ENCODE peak calls at places on chromosomes 16 and 17, in five cellular contexts. One of them, this sample, is unnamed.

GRCh38 chr17:49365667-49366066 is 3.6 kb upstream of the ZNF652 start:
- DNase-seq in DND-41: peak; percentile 50
- DNase-seq in lung: no peak
- DNase-seq in HFFc6: peak; percentile 30
- DNase-seq in GM13977: no peak
- DNase-seq in this sample: peak; percentile 51

GRCh38 chr16:89177501-89177900 is 6.0 kb downstream of the CDH15 start:
- DNase-seq in DND-41: no peak
- DNase-seq in lung: no peak
- DNase-seq in HFFc6: no peak
- DNase-seq in GM13977: no peak
- DNase-seq in this sample: no peak

GRCh38 chr16:29826342-29826695 is 6.1 kb downstream of the MVP start:
- DNase-seq in DND-41: no peak
- DNase-seq in lung: no peak
- DNase-seq in HFFc6: no peak
- DNase-seq in GM13977: no peak
- DNase-seq in this sample: no peak

GRCh38 chr16:18803569-18804462 is 2.5 kb upstream of the ARL6IP1 start:
- DNase-seq in DND-41: no peak
- DNase-seq in lung: no peak
- DNase-seq in HFFc6: no peak
- DNase-seq in GM13977: no peak
- DNase-seq in this sample: no peak

GRCh38 chr16:12484987-12485386 is 318.7 kb downstream of the CPPED1 start:
- DNase-seq in DND-41: no peak
- DNase-seq in lung: no peak
- DNase-seq in HFFc6: no peak
- DNase-seq in GM13977: no peak
- DNase-seq in this sample: no peak

GRCh38 chr17:42312285-42313130 is 24.2 kb downstream of the STAT5A start:
- DNase-seq in DND-41: peak; percentile 82
- DNase-seq in lung: peak; percentile 80
- DNase-seq in HFFc6: peak; percentile 74
- DNase-seq in GM13977: peak; percentile 83
- DNase-seq in this sample: peak; percentile 84

GRCh38 chr16:48613061-48613957 is 3.3 kb upstream of the N4BP1 start:
- DNase-seq in DND-41: peak; percentile 34
- DNase-seq in lung: no peak
- DNase-seq in HFFc6: peak; percentile 85
- DNase-seq in GM13977: peak; percentile 69
- DNase-seq in this sample: peak; percentile 57

GRCh38 chr17:47063475-47063874 is 84.4 kb upstream of the RPRML start:
- DNase-seq in DND-41: no peak
- DNase-seq in lung: no peak
- DNase-seq in HFFc6: no peak
- DNase-seq in GM13977: no peak
- DNase-seq in this sample: no peak

GRCh38 chr17:38742431-38743308 is 5.5 kb downstream of the PCGF2 start:
- DNase-seq in DND-41: no peak
- DNase-seq in lung: peak; percentile 72
- DNase-seq in HFFc6: peak; percentile 88
- DNase-seq in GM13977: peak; percentile 26
- DNase-seq in this sample: no peak

GRCh38 chr16:47697826-47698225 is 236.7 kb downstream of the PHKB start:
- DNase-seq in DND-41: no peak
- DNase-seq in lung: no peak
- DNase-seq in HFFc6: no peak
- DNase-seq in GM13977: no peak
- DNase-seq in this sample: no peak

GRCh38 chr17:42111901-42112551 is 488 bp downstream of the DHX58 start:
- DNase-seq in DND-41: no peak
- DNase-seq in lung: no peak
- DNase-seq in HFFc6: peak; percentile 42
- DNase-seq in GM13977: no peak
- DNase-seq in this sample: no peak

GRCh38 chr17:2406271-2406902 is 5.5 kb upstream of the MNT start:
- DNase-seq in DND-41: no peak
- DNase-seq in lung: no peak
- DNase-seq in HFFc6: no peak
- DNase-seq in GM13977: no peak
- DNase-seq in this sample: peak; percentile 73

GRCh38 chr17:32569171-32570080 is 82.6 kb downstream of the CDK5R1 start:
- DNase-seq in DND-41: no peak
- DNase-seq in lung: no peak
- DNase-seq in HFFc6: peak; percentile 42
- DNase-seq in GM13977: peak; percentile 75
- DNase-seq in this sample: no peak

GRCh38 chr16:73047536-73048291 is at the start of gene ZFHX3:
- DNase-seq in DND-41: peak; percentile 75
- DNase-seq in lung: peak; percentile 70
- DNase-seq in HFFc6: peak; percentile 70
- DNase-seq in GM13977: peak; percentile 84
- DNase-seq in this sample: peak; percentile 77
- TF ChIP-seq CTCF in DND-41: no peak
- TF ChIP-seq CTCF in lung: no peak
- TF ChIP-seq CTCF in HFFc6: no peak
- TF ChIP-seq CTCF in GM13977: peak; percentile 58
- TF ChIP-seq CTCF in this sample: no peak

GRCh38 chr17:81519284-81520020 is 6.9 kb upstream of the ACTG1 start:
- DNase-seq in DND-41: no peak
- DNase-seq in lung: peak; percentile 69
- DNase-seq in HFFc6: no peak
- DNase-seq in GM13977: peak; percentile 84
- DNase-seq in this sample: peak; percentile 86
- TF ChIP-seq CTCF in DND-41: no peak
- TF ChIP-seq CTCF in lung: peak; percentile 15
- TF ChIP-seq CTCF in HFFc6: peak; percentile 76
- TF ChIP-seq CTCF in GM13977: peak; percentile 66
- TF ChIP-seq CTCF in this sample: peak; percentile 86

GRCh38 chr16:74766729-74767128 is 7.9 kb downstream of the FA2H start:
- DNase-seq in DND-41: no peak
- DNase-seq in lung: no peak
- DNase-seq in HFFc6: no peak
- DNase-seq in GM13977: no peak
- DNase-seq in this sample: no peak
- TF ChIP-seq CTCF in DND-41: peak; percentile 30
- TF ChIP-seq CTCF in lung: no peak
- TF ChIP-seq CTCF in HFFc6: peak; percentile 46
- TF ChIP-seq CTCF in GM13977: peak; percentile 32
- TF ChIP-seq CTCF in this sample: no peak

DNA sequence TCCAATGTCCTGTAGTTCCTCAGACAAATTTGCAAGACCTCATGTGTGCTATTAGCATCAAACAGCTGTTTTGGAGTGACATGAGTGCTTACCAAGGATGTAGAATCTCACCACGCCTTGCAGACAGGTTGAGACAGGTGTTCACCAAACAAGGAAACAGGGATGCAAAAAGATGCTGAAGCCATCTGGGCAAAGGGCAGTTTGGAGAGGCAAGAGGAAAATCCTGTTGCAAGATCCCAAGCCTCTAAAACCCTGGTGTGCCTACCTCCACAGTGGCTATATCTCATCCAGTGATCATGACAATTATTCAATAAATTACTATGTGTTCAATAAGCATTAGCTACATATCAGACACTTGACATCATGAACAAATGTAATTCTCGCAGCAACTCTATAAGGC is 373.8 kb downstream of the SOX9 start:
- DNase-seq in DND-41: no peak
- DNase-seq in lung: no peak
- DNase-seq in HFFc6: no peak
- DNase-seq in GM13977: no peak
- DNase-seq in this sample: no peak
- TF ChIP-seq CTCF in DND-41: no peak
- TF ChIP-seq CTCF in lung: no peak
- TF ChIP-seq CTCF in HFFc6: no peak
- TF ChIP-seq CTCF in GM13977: no peak
- TF ChIP-seq CTCF in this sample: no peak

GRCh38 chr16:10122026-10122425 is 60.2 kb downstream of the GRIN2A start:
- DNase-seq in DND-41: no peak
- DNase-seq in lung: no peak
- DNase-seq in HFFc6: no peak
- DNase-seq in GM13977: no peak
- DNase-seq in this sample: no peak

GRCh38 chr16:10123141-10123540 is 59.1 kb downstream of the GRIN2A start:
- DNase-seq in DND-41: no peak
- DNase-seq in lung: no peak
- DNase-seq in HFFc6: peak; percentile 42
- DNase-seq in GM13977: no peak
- DNase-seq in this sample: no peak

GRCh38 chr16:10121496-10121895 is 60.7 kb downstream of the GRIN2A start:
- DNase-seq in DND-41: no peak
- DNase-seq in lung: no peak
- DNase-seq in HFFc6: peak; percentile 76
- DNase-seq in GM13977: no peak
- DNase-seq in this sample: no peak

GRCh38 chr16:10120953-10121352 is 61.3 kb downstream of the GRIN2A start:
- DNase-seq in DND-41: no peak
- DNase-seq in lung: no peak
- DNase-seq in HFFc6: peak; percentile 19
- DNase-seq in GM13977: no peak
- DNase-seq in this sample: no peak

DNA sequence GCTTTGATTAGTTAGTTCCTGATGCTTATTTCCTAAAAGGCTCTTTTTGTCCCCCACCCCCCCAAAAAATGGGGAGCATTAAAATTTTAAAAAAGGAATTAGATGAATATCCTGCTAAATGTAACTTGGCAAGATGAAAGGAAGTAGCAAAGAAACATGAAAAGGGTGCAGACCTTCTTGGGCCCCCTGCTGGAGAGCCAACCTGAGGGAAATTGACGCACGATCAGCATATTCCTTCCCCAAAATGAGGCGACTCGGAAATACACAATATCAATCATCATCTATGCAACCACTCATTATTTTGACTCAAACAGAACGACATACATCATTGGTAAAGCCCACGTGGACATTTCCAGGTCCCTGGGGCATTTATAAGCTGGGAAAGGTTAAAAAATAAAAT is 59.7 kb downstream of the GRIN2A start:
- DNase-seq in DND-41: peak; percentile 7
- DNase-seq in lung: no peak
- DNase-seq in HFFc6: no peak
- DNase-seq in GM13977: peak; percentile 7
- DNase-seq in this sample: no peak
- TF ChIP-seq CTCF in DND-41: peak; percentile 37
- TF ChIP-seq CTCF in lung: no peak
- TF ChIP-seq CTCF in HFFc6: peak; percentile 73
- TF ChIP-seq CTCF in GM13977: peak; percentile 31
- TF ChIP-seq CTCF in this sample: no peak

GRCh38 chr16:20348365-20349185 is 3.9 kb downstream of the UMOD start:
- DNase-seq in DND-41: no peak
- DNase-seq in lung: no peak
- DNase-seq in HFFc6: no peak
- DNase-seq in GM13977: peak; percentile 26
- DNase-seq in this sample: no peak
- TF ChIP-seq CTCF in DND-41: no peak
- TF ChIP-seq CTCF in lung: no peak
- TF ChIP-seq CTCF in HFFc6: no peak
- TF ChIP-seq CTCF in GM13977: no peak
- TF ChIP-seq CTCF in this sample: no peak

GRCh38 chr16:85057948-85058347 is 30.4 kb downstream of the KIAA0513 start:
- DNase-seq in DND-41: no peak
- DNase-seq in lung: no peak
- DNase-seq in HFFc6: no peak
- DNase-seq in GM13977: no peak
- DNase-seq in this sample: peak; percentile 66

GRCh38 chr16:85054948-85055502 is 27.4 kb downstream of the KIAA0513 start:
- DNase-seq in DND-41: peak; percentile 9
- DNase-seq in lung: no peak
- DNase-seq in HFFc6: no peak
- DNase-seq in GM13977: no peak
- DNase-seq in this sample: no peak

GRCh38 chr16:85055503-85056210 is 28.1 kb downstream of the KIAA0513 start:
- DNase-seq in DND-41: peak; percentile 77
- DNase-seq in lung: peak; percentile 59
- DNase-seq in HFFc6: peak; percentile 42
- DNase-seq in GM13977: peak; percentile 70
- DNase-seq in this sample: peak; percentile 92

GRCh38 chr16:85057212-85057889 is 29.8 kb downstream of the KIAA0513 start:
- DNase-seq in DND-41: no peak
- DNase-seq in lung: no peak
- DNase-seq in HFFc6: no peak
- DNase-seq in GM13977: peak; percentile 44
- DNase-seq in this sample: no peak

GRCh38 chr16:85056211-85056748 is 28.7 kb downstream of the KIAA0513 start:
- DNase-seq in DND-41: peak; percentile 18
- DNase-seq in lung: no peak
- DNase-seq in HFFc6: no peak
- DNase-seq in GM13977: no peak
- DNase-seq in this sample: peak; percentile 28
- TF ChIP-seq CTCF in DND-41: peak; percentile 62
- TF ChIP-seq CTCF in lung: no peak
- TF ChIP-seq CTCF in HFFc6: peak; percentile 37
- TF ChIP-seq CTCF in GM13977: peak; percentile 33
- TF ChIP-seq CTCF in this sample: peak; percentile 7

GRCh38 chr16:17145029-17145428 is 325.7 kb downstream of the XYLT1 start:
- DNase-seq in DND-41: no peak
- DNase-seq in lung: no peak
- DNase-seq in HFFc6: no peak
- DNase-seq in GM13977: no peak
- DNase-seq in this sample: no peak

GRCh38 chr16:17147942-17148341 is 322.8 kb downstream of the XYLT1 start:
- DNase-seq in DND-41: no peak
- DNase-seq in lung: no peak
- DNase-seq in HFFc6: no peak
- DNase-seq in GM13977: no peak
- DNase-seq in this sample: peak; percentile 8

GRCh38 chr16:17149904-17150483 is 320.8 kb downstream of the XYLT1 start:
- DNase-seq in DND-41: no peak
- DNase-seq in lung: no peak
- DNase-seq in HFFc6: no peak
- DNase-seq in GM13977: no peak
- DNase-seq in this sample: no peak

GRCh38 chr16:17143546-17144419 is 327.0 kb downstream of the XYLT1 start:
- DNase-seq in DND-41: no peak
- DNase-seq in lung: no peak
- DNase-seq in HFFc6: no peak
- DNase-seq in GM13977: no peak
- DNase-seq in this sample: no peak

DNA sequence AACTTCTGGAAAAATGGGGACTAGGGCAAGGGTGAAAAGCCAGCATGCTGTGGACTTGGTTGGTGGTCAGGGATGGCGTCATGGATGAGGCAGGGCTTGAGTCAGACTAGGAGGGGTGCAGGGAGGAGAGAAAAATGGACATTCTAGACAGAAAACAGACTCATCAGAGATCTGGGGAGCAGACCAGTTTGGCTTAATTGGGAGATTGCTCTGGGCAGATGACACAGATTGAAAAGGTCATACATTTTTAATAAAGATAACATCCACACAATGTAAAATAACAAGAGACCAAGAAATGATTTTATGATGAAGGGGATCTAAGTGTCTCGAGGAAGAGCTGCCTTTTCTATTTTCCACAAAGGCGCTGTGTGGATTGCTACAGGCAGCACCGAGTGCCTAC is 326.3 kb downstream of the XYLT1 start:
- DNase-seq in DND-41: no peak
- DNase-seq in lung: no peak
- DNase-seq in HFFc6: no peak
- DNase-seq in GM13977: no peak
- DNase-seq in this sample: no peak
- TF ChIP-seq CTCF in DND-41: no peak
- TF ChIP-seq CTCF in lung: no peak
- TF ChIP-seq CTCF in HFFc6: no peak
- TF ChIP-seq CTCF in GM13977: no peak
- TF ChIP-seq CTCF in this sample: no peak